ENCODE peak calls at places on chromosome 19, in five cellular contexts. One of them, this sample, is unnamed.

GRCh38 chr19:30046522-30046921 is 104.5 kb downstream of the URI1 start:
- DNase-seq in OCI-LY7: peak; percentile 26
- DNase-seq in GM23338: peak; percentile 61
- DNase-seq in neural progenitor cell: peak; percentile 44
- DNase-seq in SK-N-SH: peak; percentile 50
- DNase-seq in this sample: peak; percentile 29

GRCh38 chr19:52335768-52336116 is 301 bp upstream of the ZNF610 start:
- DNase-seq in SK-N-SH: no peak
- DNase-seq in neural progenitor cell: no peak
- DNase-seq in OCI-LY7: no peak
- DNase-seq in GM23338: no peak
- DNase-seq in this sample: no peak

GRCh38 chr19:38649305-38650179 is 2.1 kb downstream of the ACTN4 start:
- DNase-seq in neural progenitor cell: no peak
- DNase-seq in SK-N-SH: no peak
- DNase-seq in OCI-LY7: no peak
- DNase-seq in GM23338: peak; percentile 49
- DNase-seq in this sample: peak; percentile 49

GRCh38 chr19:23554548-23554947 is 132.5 kb downstream of the ZNF675 start:
- DNase-seq in GM23338: no peak
- DNase-seq in SK-N-SH: no peak
- DNase-seq in neural progenitor cell: no peak
- DNase-seq in OCI-LY7: no peak
- DNase-seq in this sample: no peak

GRCh38 chr19:49896863-49897621 is at the start of gene IL4I1:
- DNase-seq in OCI-LY7: peak; percentile 77
- DNase-seq in SK-N-SH: no peak
- DNase-seq in GM23338: no peak
- DNase-seq in neural progenitor cell: no peak
- DNase-seq in this sample: peak; percentile 28

GRCh38 chr19:28502879-28503734 is 709.8 kb downstream of the UQCRFS1 start:
- DNase-seq in GM23338: no peak
- DNase-seq in OCI-LY7: no peak
- DNase-seq in neural progenitor cell: no peak
- DNase-seq in SK-N-SH: no peak
- DNase-seq in this sample: no peak

GRCh38 chr19:13053761-13054604 is 48.7 kb downstream of the LYL1 start:
- DNase-seq in neural progenitor cell: peak; percentile 87
- DNase-seq in SK-N-SH: peak; percentile 73
- DNase-seq in OCI-LY7: no peak
- DNase-seq in GM23338: peak; percentile 50
- DNase-seq in this sample: peak; percentile 95

GRCh38 chr19:4676955-4677731 is 7.0 kb upstream of the MYDGF start:
- DNase-seq in GM23338: peak; percentile 96
- DNase-seq in neural progenitor cell: peak; percentile 84
- DNase-seq in SK-N-SH: peak; percentile 69
- DNase-seq in OCI-LY7: peak; percentile 72
- DNase-seq in this sample: peak; percentile 67

DNA sequence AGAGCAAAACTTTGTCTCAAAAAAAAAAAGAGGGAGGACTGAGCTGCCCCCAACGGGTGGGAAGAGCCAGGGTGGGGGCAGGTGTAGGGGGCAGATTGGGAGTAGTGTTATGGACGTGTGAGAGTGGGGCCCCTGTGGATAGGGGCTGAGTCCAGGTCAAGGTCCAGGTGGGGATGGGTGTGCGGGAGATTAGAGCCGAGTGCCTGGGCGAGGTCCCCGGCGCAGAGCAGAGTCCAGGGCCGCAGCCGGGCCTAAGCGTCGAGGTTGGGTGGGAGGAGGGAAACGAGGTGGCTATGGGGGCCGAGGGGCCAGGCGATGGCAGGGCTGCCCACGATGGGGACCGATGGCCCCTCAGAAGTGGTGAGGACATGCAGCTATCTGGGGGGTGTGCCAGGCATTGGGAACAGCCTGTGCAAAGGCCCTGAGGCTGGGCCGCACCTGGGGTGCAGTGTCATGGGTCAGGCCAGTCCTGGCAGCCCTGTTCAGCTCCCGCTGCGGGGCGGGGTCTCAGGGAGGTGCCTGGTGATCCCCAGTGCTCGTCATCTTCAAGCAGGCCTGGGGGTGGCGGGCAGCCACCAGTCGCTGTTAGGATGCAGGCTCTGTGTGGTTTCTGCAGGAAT is 12.3 kb upstream of the MISP start:
- DNase-seq in OCI-LY7: no peak
- DNase-seq in neural progenitor cell: no peak
- DNase-seq in SK-N-SH: no peak
- DNase-seq in GM23338: no peak
- DNase-seq in this sample: no peak
- TF ChIP-seq EZH2phosphoT487 in OCI-LY7: no peak
- TF ChIP-seq EZH2phosphoT487 in neural progenitor cell: no peak
- TF ChIP-seq EZH2phosphoT487 in SK-N-SH: no peak
- TF ChIP-seq EZH2phosphoT487 in GM23338: no peak
- TF ChIP-seq EZH2phosphoT487 in this sample: no peak

GRCh38 chr19:44754743-44755066 is 6.2 kb downstream of the BCL3 start:
- DNase-seq in OCI-LY7: no peak
- DNase-seq in neural progenitor cell: no peak
- DNase-seq in SK-N-SH: no peak
- DNase-seq in GM23338: peak; percentile 43
- DNase-seq in this sample: no peak
- H2AFZ ChIP-seq in OCI-LY7: no peak overlapping the region
- H2AFZ ChIP-seq in neural progenitor cell: no peak overlapping the region
- H2AFZ ChIP-seq in SK-N-SH: no peak overlapping the region
- H2AFZ ChIP-seq in GM23338: peak overlapping the region; percentile 96
- H2AFZ ChIP-seq in this sample: no peak overlapping the region

DNA sequence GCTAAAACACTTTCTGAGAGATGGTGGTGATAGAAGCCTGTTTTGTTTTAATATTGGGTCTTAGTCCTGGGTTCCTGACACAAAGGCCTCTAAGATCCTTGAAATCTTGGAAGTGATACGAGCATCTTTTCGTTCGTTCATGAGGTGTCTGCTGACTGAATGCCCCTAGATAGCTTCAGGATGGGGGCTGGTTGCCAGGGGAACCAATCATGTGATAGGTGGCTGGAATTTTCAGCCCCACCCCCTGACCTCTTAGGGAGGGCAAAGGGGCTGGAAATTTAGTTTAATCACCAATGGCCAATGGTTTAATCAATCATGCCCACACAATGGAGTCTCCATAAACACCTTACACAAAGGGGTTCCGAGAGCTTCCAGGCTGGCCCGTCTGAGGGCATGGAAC is 25.9 kb downstream of the MLLT1 start:
- DNase-seq in GM23338: no peak
- DNase-seq in OCI-LY7: no peak
- DNase-seq in neural progenitor cell: no peak
- DNase-seq in SK-N-SH: no peak
- DNase-seq in this sample: no peak
- H4K20me1 ChIP-seq in GM23338: peaks cover 69% of the 10 kb centered on the region
- H4K20me1 ChIP-seq in OCI-LY7: no peaks in the 10 kb centered on the region
- H4K20me1 ChIP-seq in neural progenitor cell: peaks cover 40% of the 10 kb centered on the region
- H4K20me1 ChIP-seq in SK-N-SH: peaks cover 45% of the 10 kb centered on the region
- H4K20me1 ChIP-seq in this sample: peaks cover 24% of the 10 kb centered on the region

GRCh38 chr19:18089726-18090125 is 3.0 kb upstream of the IL12RB1 start:
- DNase-seq in OCI-LY7: no peak
- DNase-seq in neural progenitor cell: no peak
- DNase-seq in SK-N-SH: no peak
- DNase-seq in GM23338: no peak
- DNase-seq in this sample: no peak
- TF ChIP-seq EZH2phosphoT487 in OCI-LY7: no peak
- TF ChIP-seq EZH2phosphoT487 in neural progenitor cell: no peak
- TF ChIP-seq EZH2phosphoT487 in SK-N-SH: no peak
- TF ChIP-seq EZH2phosphoT487 in GM23338: no peak
- TF ChIP-seq EZH2phosphoT487 in this sample: no peak

DNA sequence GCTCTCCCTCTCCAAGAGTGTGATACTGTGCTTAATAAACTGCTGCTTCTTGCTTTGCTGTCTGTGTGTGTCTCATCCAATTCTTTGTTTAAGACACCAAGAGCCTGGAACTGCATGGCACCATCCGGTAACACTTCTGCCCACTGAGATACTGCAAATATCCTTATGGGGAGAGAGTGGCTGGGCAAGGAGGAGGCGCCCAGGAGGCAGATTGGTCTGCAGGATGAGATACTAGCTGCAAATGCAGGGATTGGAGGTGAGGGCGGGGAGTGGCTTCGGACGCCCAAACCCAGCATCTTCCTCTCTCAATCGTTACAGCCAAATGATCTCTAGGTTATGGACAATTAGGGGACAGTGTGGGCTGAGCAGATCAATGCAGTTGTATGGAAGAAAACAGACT is 1.7 kb upstream of the SIGLEC7 start:
- DNase-seq in OCI-LY7: no peak
- DNase-seq in GM23338: peak; percentile 47
- DNase-seq in neural progenitor cell: peak; percentile 11
- DNase-seq in SK-N-SH: no peak
- DNase-seq in this sample: no peak
- H2AFZ ChIP-seq in OCI-LY7: no peak overlapping the region
- H2AFZ ChIP-seq in GM23338: peak overlapping the region; percentile 89
- H2AFZ ChIP-seq in neural progenitor cell: peak overlapping the region; percentile 82
- H2AFZ ChIP-seq in SK-N-SH: no peak overlapping the region
- H2AFZ ChIP-seq in this sample: no peak overlapping the region

GRCh38 chr19:8831373-8831772 is 731 bp downstream of the ZNF558 start:
- DNase-seq in neural progenitor cell: peak; percentile 3
- DNase-seq in SK-N-SH: no peak
- DNase-seq in OCI-LY7: no peak
- DNase-seq in GM23338: no peak
- DNase-seq in this sample: peak; percentile 45
- H4K20me1 ChIP-seq in neural progenitor cell: no peaks in the 10 kb centered on the region
- H4K20me1 ChIP-seq in SK-N-SH: no peaks in the 10 kb centered on the region
- H4K20me1 ChIP-seq in OCI-LY7: no peaks in the 10 kb centered on the region
- H4K20me1 ChIP-seq in GM23338: no peaks in the 10 kb centered on the region
- H4K20me1 ChIP-seq in this sample: no peaks in the 10 kb centered on the region

GRCh38 chr19:14142262-14143190 is 6.1 kb upstream of the ASF1B start:
- DNase-seq in neural progenitor cell: no peak
- DNase-seq in GM23338: no peak
- DNase-seq in SK-N-SH: no peak
- DNase-seq in OCI-LY7: no peak
- DNase-seq in this sample: no peak
- TF ChIP-seq EZH2phosphoT487 in neural progenitor cell: no peak
- TF ChIP-seq EZH2phosphoT487 in GM23338: no peak
- TF ChIP-seq EZH2phosphoT487 in SK-N-SH: no peak
- TF ChIP-seq EZH2phosphoT487 in OCI-LY7: no peak
- TF ChIP-seq EZH2phosphoT487 in this sample: no peak

GRCh38 chr19:56158170-56158757 is 17.2 kb downstream of the ZNF444 start:
- DNase-seq in GM23338: no peak
- DNase-seq in OCI-LY7: no peak
- DNase-seq in neural progenitor cell: no peak
- DNase-seq in SK-N-SH: no peak
- DNase-seq in this sample: no peak
- H2AFZ ChIP-seq in GM23338: no peak overlapping the region
- H2AFZ ChIP-seq in OCI-LY7: no peak overlapping the region
- H2AFZ ChIP-seq in neural progenitor cell: no peak overlapping the region
- H2AFZ ChIP-seq in SK-N-SH: no peak overlapping the region
- H2AFZ ChIP-seq in this sample: no peak overlapping the region

GRCh38 chr19:19160489-19161035 is 9.5 kb downstream of the MEF2B start:
- DNase-seq in OCI-LY7: peak; percentile 94
- DNase-seq in SK-N-SH: no peak
- DNase-seq in GM23338: peak; percentile 83
- DNase-seq in neural progenitor cell: no peak
- DNase-seq in this sample: no peak
- H4K20me1 ChIP-seq in OCI-LY7: no peaks in the 10 kb centered on the region
- H4K20me1 ChIP-seq in SK-N-SH: no peaks in the 10 kb centered on the region
- H4K20me1 ChIP-seq in GM23338: no peaks in the 10 kb centered on the region
- H4K20me1 ChIP-seq in neural progenitor cell: no peaks in the 10 kb centered on the region
- H4K20me1 ChIP-seq in this sample: no peaks in the 10 kb centered on the region

DNA sequence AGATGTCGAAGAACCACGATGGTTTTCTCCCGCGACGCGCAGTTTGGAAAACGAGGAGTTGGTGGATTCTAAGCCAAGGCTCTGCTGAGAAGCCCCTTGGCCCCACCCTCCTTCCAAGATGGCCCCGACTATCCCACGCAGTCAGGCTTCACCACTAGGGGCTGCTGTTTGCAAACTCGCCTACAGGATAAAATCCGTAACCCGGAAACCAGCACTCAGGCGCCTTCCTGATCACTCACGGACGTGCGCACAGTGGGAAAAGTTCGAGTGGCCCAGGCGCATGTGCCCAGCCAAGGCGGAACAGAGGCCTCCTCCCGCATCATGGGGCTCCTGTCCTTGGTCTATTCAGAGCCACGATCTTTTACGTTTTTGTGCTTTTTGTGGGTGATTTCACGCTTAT is 19.2 kb upstream of the UQCR11 start:
- DNase-seq in GM23338: peak; percentile 96
- DNase-seq in neural progenitor cell: peak; percentile 81
- DNase-seq in OCI-LY7: peak; percentile 72
- DNase-seq in SK-N-SH: peak; percentile 88
- DNase-seq in this sample: peak; percentile 63
- TF ChIP-seq EZH2phosphoT487 in GM23338: no peak
- TF ChIP-seq EZH2phosphoT487 in neural progenitor cell: no peak
- TF ChIP-seq EZH2phosphoT487 in OCI-LY7: no peak
- TF ChIP-seq EZH2phosphoT487 in SK-N-SH: no peak
- TF ChIP-seq EZH2phosphoT487 in this sample: no peak

This sample was measured in GM23248.